ENCODE peak calls at places on chromosomes 12 and 14, in four cellular contexts. K is right lobe of liver, V is GM12878, J is breast epithelium. U is an unnamed sample.

GRCh38 chr14:70856851-70857498 is 47.7 kb upstream of the MAP3K9 start:
- DNase-seq in K (no peak), V (no peak), J (no peak), U (no peak)

GRCh38 chr14:61429316-61429715 is 107.9 kb downstream of the PRKCH start:
- DNase-seq in V (no peak), K (no peak), J (no peak), U (no peak)

GRCh38 chr14:20195911-20196310 is 5.2 kb downstream of the OR11G2 start:
- DNase-seq in J (no peak), V (no peak), K (no peak), U (no peak)

GRCh38 chr12:51531982-51532497 is 59.0 kb upstream of the SCN8A start:
- DNase-seq in V (peak), K (peak), J (peak), U (peak)

GRCh38 chr12:120928864-120929652 is 24.9 kb upstream of the SPPL3 start:
- DNase-seq in K (no peak), V (no peak), J (peak), U (no peak)

GRCh38 chr12:54337280-54337842 is 12.4 kb downstream of the COPZ1 start:
- DNase-seq in K (no peak), V (no peak), J (no peak), U (no peak)

GRCh38 chr14:58637391-58638230 is at the start of gene DACT1:
- DNase-seq in K (peak), J (peak), V (no peak), U (peak)

GRCh38 chr12:70920891-70921290 is 353 bp upstream of the PTPRR start:
- DNase-seq in V (no peak), J (no peak), K (no peak), U (no peak)

GRCh38 chr12:120115692-120116442 is 686 bp downstream of the RAB35 start:
- DNase-seq in J (no peak), V (no peak), K (no peak), U (peak)

GRCh38 chr12:78863482-78864427 is 819 bp upstream of the SYT1 start:
- DNase-seq in V (no peak), K (peak), J (peak), U (peak)

GRCh38 chr12:116319851-116320621 is 42.5 kb upstream of the MED13L start:
- DNase-seq in V (no peak), K (no peak), J (peak), U (peak)

GRCh38 chr12:14403711-14404164 is 38.3 kb downstream of the ATF7IP start:
- DNase-seq in K (no peak), V (peak), J (no peak), U (no peak)

GRCh38 chr12:56257491-56258067 is 605 bp downstream of the ANKRD52 start:
- DNase-seq in J (no peak), V (no peak), K (no peak), U (no peak)

GRCh38 chr12:22935501-22935900 is 310.5 kb downstream of the ETNK1 start:
- DNase-seq in K (no peak), V (no peak), J (no peak), U (no peak)

GRCh38 chr14:61048640-61049039 is 67.6 kb downstream of the SLC38A6 start:
- DNase-seq in J (no peak), V (no peak), K (no peak), U (no peak)

GRCh38 chr12:79388006-79388405 is 302.8 kb downstream of the PAWR start:
- DNase-seq in J (no peak), K (no peak), V (no peak), U (no peak)

GRCh38 chr14:30283822-30284446 is 275.0 kb upstream of the G2E3 start:
- DNase-seq in J (no peak), K (no peak), V (no peak), U (no peak)

GRCh38 chr14:94136575-94137331 is 7.3 kb upstream of the IFI27L2 start:
- DNase-seq in V (no peak), J (peak), K (peak), U (peak)

GRCh38 chr12:27025116-27025515 is 2.8 kb downstream of the MED21 start:
- DNase-seq in K (no peak), V (no peak), J (no peak), U (no peak)

GRCh38 chr12:20440408-20440807 is 72.1 kb downstream of the PDE3A start:
- DNase-seq in V (no peak), K (no peak), J (no peak), U (no peak)

GRCh38 chr14:105468621-105469241 is 5.9 kb upstream of the CRIP2 start:
- DNase-seq in V (no peak), J (peak), K (no peak), U (no peak)

GRCh38 chr12:53499261-53500118 is at the start of gene MAP3K12:
- DNase-seq in V (no peak), K (peak), J (peak), U (peak)

GRCh38 chr14:33790996-33791395 is 159.9 kb downstream of the EGLN3 start:
- DNase-seq in K (no peak), J (no peak), V (peak), U (no peak)
- TF ChIP-seq CTCF in K (no peak), J (no peak), V (no peak), U (no peak)

GRCh38 chr12:132477009-132477702 is 12.8 kb upstream of the FBRSL1 start:
- DNase-seq in K (peak), V (no peak), J (no peak), U (no peak)
- H3K4me3 ChIP-seq in K (no peak), V (no peak), J (no peak), U (no peak)

GRCh38 chr12:7061138-7061537 is 620 bp downstream of the C1S start:
- DNase-seq in K (no peak), J (no peak), V (no peak), U (peak)

GRCh38 chr12:7059780-7060179 is 738 bp upstream of the C1S start:
- DNase-seq in V (no peak), K (no peak), J (no peak), U (no peak)

GRCh38 chr12:7061596-7061995 is 1.1 kb downstream of the C1S start:
- DNase-seq in V (no peak), J (no peak), K (peak), U (peak)

GRCh38 chr12:7058850-7059249 is 1.7 kb upstream of the C1S start:
- DNase-seq in V (no peak), K (no peak), J (no peak), U (no peak)

DNA sequence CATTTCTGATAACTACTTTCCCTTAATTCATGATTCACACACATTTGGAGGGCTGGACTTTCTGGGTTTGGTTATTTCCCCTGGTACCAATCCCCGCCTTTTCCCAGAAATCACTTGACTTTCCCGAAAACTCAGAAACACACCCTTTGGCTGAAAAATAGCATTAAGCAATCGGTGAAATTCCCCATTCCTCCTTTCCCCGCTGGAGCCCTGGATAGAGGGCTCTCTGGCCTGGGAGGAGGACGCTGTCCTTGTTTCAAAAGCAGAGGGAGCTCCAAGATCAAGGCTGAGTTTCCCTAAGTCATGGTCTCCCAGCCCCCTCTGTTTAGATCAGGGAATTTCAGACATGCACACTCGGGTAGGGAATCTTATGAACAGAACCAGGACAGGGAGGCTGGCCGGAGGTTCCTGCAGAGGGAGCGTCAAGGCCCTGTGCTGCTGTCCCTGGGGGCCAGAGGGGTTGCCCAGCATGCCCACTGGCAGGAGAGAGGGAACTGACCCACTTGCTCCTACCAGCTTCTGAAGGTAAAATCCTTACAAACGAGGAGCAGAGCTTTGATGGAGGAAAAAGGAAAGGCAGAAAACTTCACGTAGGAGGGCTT is at the start of gene C1S:
- DNase-seq in V (no peak), K (peak), J (peak), U (peak)
- TF ChIP-seq POLR2A in V (no peak), K (peak), J (peak), U (peak)

GRCh38 chr14:79080040-79080439 is 909.9 kb downstream of the NRXN3 start:
- DNase-seq in K (no peak), J (no peak), V (no peak), U (no peak)

GRCh38 chr14:79077096-79077495 is 906.9 kb downstream of the NRXN3 start:
- DNase-seq in J (no peak), V (no peak), K (no peak), U (no peak)

GRCh38 chr14:79084861-79085260 is 914.7 kb downstream of the NRXN3 start:
- DNase-seq in J (no peak), V (no peak), K (no peak), U (no peak)

GRCh38 chr14:79082883-79083282 is 912.7 kb downstream of the NRXN3 start:
- DNase-seq in J (no peak), K (no peak), V (no peak), U (no peak)
- TF ChIP-seq CTCF in J (no peak), K (no peak), V (no peak), U (no peak)

GRCh38 chr12:112906712-112907414 is at the start of gene OAS1:
- DNase-seq in K (no peak), V (peak), J (peak), U (no peak)

GRCh38 chr12:112908548-112908947 is 1.8 kb downstream of the OAS1 start:
- DNase-seq in K (no peak), V (no peak), J (no peak), U (no peak)

GRCh38 chr12:112905451-112906089 is 1.2 kb upstream of the OAS1 start:
- DNase-seq in J (no peak), K (no peak), V (no peak), U (no peak)

GRCh38 chr12:112909693-112910092 is 2.9 kb downstream of the OAS1 start:
- DNase-seq in J (no peak), K (no peak), V (no peak), U (no peak)

GRCh38 chr12:112907415-112908157 is 824 bp downstream of the OAS1 start:
- DNase-seq in V (peak), K (no peak), J (no peak), U (no peak)
- H3K4me3 ChIP-seq in V (peak), K (peak), J (peak), U (peak)

GRCh38 chr12:68769941-68770340 is 24.0 kb downstream of the SLC35E3 start:
- DNase-seq in V (no peak), K (no peak), J (no peak), U (no peak)

GRCh38 chr12:68767191-68767590 is 21.2 kb downstream of the SLC35E3 start:
- DNase-seq in V (no peak), J (no peak), K (no peak), U (no peak)

GRCh38 chr12:68765696-68766095 is 19.7 kb downstream of the SLC35E3 start:
- DNase-seq in V (no peak), K (no peak), J (no peak), U (no peak)

GRCh38 chr12:68766646-68767045 is 20.7 kb downstream of the SLC35E3 start:
- DNase-seq in J (no peak), V (no peak), K (no peak), U (no peak)

GRCh38 chr12:68768431-68768934 is 22.5 kb downstream of the SLC35E3 start:
- DNase-seq in V (no peak), K (no peak), J (no peak), U (no peak)
- TF ChIP-seq POLR2A in V (no peak), K (no peak), J (no peak), U (no peak)

DNA sequence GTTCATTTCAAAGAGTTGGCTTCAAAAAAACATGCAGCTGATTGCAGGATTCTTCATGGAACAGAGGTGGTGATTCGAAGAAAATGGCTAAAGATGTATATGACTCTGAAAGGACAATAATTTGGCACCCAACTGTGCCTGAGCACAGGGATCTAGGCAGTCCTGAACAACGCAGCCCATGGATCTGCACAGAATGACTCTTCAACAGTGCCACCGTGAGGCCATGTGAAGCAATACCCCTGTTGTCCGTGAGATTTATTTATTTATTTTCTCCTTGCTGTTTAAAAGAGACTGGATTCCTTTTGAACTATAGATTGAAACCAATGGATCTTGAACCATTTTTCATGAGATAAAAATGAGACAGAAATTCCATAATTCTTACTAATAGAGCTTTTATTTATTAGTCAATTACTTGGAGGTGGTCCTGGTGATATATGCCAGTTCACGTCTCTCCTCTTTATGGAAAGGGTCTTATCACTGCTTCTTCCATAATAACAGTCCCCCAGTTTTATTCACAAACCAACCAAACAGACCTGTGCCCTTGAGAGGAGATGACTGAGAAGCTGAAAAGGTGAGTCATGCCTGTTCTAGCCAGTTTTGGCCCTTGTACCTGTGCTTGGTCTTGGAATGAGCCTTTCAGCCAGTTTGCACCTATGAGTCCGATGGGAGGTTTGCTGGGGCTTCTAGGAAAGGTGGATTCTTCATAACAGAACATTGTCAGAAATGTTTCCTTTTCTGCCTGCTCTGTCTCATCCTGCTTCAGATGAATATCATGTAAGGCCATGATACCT is 1598.3 kb downstream of the AACS start:
- DNase-seq in K (no peak), J (no peak), V (no peak), U (no peak)
- TF ChIP-seq CTCF in K (peak), J (no peak), V (no peak), U (no peak)

DNA sequence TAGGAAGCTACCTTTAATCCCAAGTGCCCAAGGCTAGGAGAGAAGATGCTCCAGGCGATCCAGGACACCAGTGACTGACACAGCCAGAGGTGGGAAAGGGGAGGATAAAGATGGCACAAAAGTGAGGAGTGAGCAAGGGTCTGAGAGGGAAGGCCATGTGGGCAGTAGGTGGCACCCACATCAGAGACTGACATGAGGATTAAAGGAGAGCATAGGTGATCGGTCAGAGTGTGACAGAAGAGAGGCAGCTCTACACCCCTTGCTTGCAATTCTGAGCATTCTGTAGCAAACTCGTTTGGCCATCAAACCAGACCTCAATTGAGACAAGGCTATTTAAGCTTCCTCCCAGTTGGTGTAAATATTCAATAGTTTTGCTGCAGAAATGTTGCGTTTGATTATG is 724 bp upstream of the CD27 start:
- DNase-seq in K (no peak), V (no peak), J (no peak), U (no peak)
- H3K4me3 ChIP-seq in K (no peak), V (peak), J (no peak), U (no peak)

GRCh38 chr14:65179918-65180724 is 77.8 kb upstream of the MAX start:
- DNase-seq in J (peak), V (peak), K (no peak), U (peak)
- TF ChIP-seq POLR2A in J (no peak), V (no peak), K (no peak), U (no peak)

GRCh38 chr12:100279612-100280244 is 12.8 kb downstream of the SCYL2 start:
- DNase-seq in K (no peak), J (no peak), V (no peak), U (no peak)
- TF ChIP-seq CTCF in K (no peak), J (no peak), V (no peak), U (no peak)